ENCODE peak calls at places on chromosomes 12 and 14, in six cellular contexts. B is epithelial cell of prostate; N is A549; W is right lobe of liver; D is stimulated activated CD4-positive, alpha-beta T cell treated with anti-CD3 and anti-CD28 coated beads, Interleukin-4, amount 100 ng/mL, for 1 hour; Y is islet precursor cell. L is an unnamed sample.
A peak's percentile ranks its signal among the peaks of the same experiment; 100 is the strongest.

GRCh38 chr14:96184737-96185136 is 19.9 kb upstream of the BDKRB2 start:
- DNase-seq in N (no peak), W (no peak), B (no peak), Y (no peak), D (no peak), L (peak; percentile 36)

GRCh38 chr14:51448831-51449665 is 202.7 kb upstream of the FRMD6 start:
- DNase-seq in Y (no peak), W (peak; percentile 61), N (no peak), D (no peak), B (no peak), L (peak; percentile 31)

GRCh38 chr14:94936411-94936892 is 166.5 kb upstream of the GSC start:
- DNase-seq in W (no peak), N (no peak), Y (peak; percentile 32), D (no peak), B (no peak), L (peak; percentile 14)

GRCh38 chr12:131104464-131105350 is 151.0 kb downstream of the ADGRD1 start:
- DNase-seq in Y (peak; percentile 92), B (no peak), D (peak; percentile 88), W (peak; percentile 86), N (peak; percentile 77), L (peak; percentile 48)

GRCh38 chr12:60830381-60830780 is 1234.6 kb downstream of the SLC16A7 start:
- DNase-seq in B (no peak), D (no peak), W (no peak), Y (no peak), N (no peak), L (no peak)

GRCh38 chr14:34981743-34982420 is 910 bp upstream of the SRP54 start:
- DNase-seq in W (peak; percentile 24), B (no peak), N (no peak), Y (peak; percentile 71), D (peak; percentile 40), L (no peak)

GRCh38 chr12:39300799-39301198 is 142.1 kb downstream of the KIF21A start:
- DNase-seq in B (no peak), D (no peak), W (no peak), N (no peak), Y (no peak), L (no peak)

GRCh38 chr14:104282332-104283196 is 144.2 kb downstream of the KIF26A start:
- DNase-seq in N (no peak), Y (peak; percentile 44), B (no peak), D (no peak), W (peak; percentile 55), L (no peak)

GRCh38 chr14:100827751-100828447 is 2.0 kb downstream of the MEG3 start:
- DNase-seq in D (no peak), B (no peak), Y (no peak), W (no peak), N (no peak), L (peak; percentile 88)

GRCh38 chr12:4099276-4099675 is 174.3 kb upstream of the CCND2 start:
- DNase-seq in D (no peak), W (no peak), N (no peak), Y (no peak), B (no peak), L (no peak)

GRCh38 chr14:101502761-101503392 is 58.4 kb upstream of the DIO3 start:
- DNase-seq in N (no peak), Y (peak; percentile 30), W (peak; percentile 9), D (no peak), B (no peak), L (no peak)

GRCh38 chr12:99983721-99984258 is 946 bp downstream of the ANKS1B start:
- DNase-seq in Y (peak; percentile 69), N (no peak), W (no peak), B (no peak), D (no peak), L (no peak)